ENCODE peak calls at places on chromosome 4, in nine cellular contexts. A is PC-3; D is CD8-positive, alpha-beta T cell; I is astrocyte of the spinal cord; W is left ventricle myocardium inferior; J is BE2C; K is lower leg skin; B is fibroblast of lung; U is fibroblast of pulmonary artery. T is an unnamed sample.

GRCh38 chr4:169202143-169202699 is 68.5 kb downstream of the SH3RF1 start:
- DNase-seq in U (no peak), B (no peak), I (peak), K (no peak), D (no peak), W (no peak), J (no peak), A (no peak), T (peak)

GRCh38 chr4:17670423-17670822 is 56.0 kb downstream of the MED28 start:
- DNase-seq in B (no peak), I (no peak), A (no peak), W (no peak), D (no peak), J (peak), U (no peak), K (no peak), T (no peak)

GRCh38 chr4:73589887-73590801 is 30.1 kb downstream of the RASSF6 start:
- DNase-seq in D (no peak), K (no peak), W (no peak), A (no peak), I (no peak), B (peak), U (peak), J (no peak), T (no peak)

GRCh38 chr4:114921191-114921590 is 192.2 kb downstream of the NDST4 start:
- DNase-seq in J (no peak), U (no peak), I (no peak), D (no peak), B (no peak), K (no peak), W (no peak), A (no peak), T (peak)

GRCh38 chr4:87430038-87430437 is 7.7 kb downstream of the NUDT9 start:
- DNase-seq in J (no peak), U (no peak), K (no peak), W (no peak), I (no peak), B (peak), A (no peak), D (no peak), T (no peak)

GRCh38 chr4:41692717-41693345 is 55.7 kb downstream of the PHOX2B start:
- DNase-seq in K (no peak), A (peak), W (peak), J (peak), D (peak), B (peak), U (peak), I (peak), T (peak)

GRCh38 chr4:182212211-182212761 is 30.9 kb upstream of the TENM3 start:
- DNase-seq in B (peak), K (no peak), W (no peak), D (no peak), I (peak), U (no peak), A (no peak), J (peak), T (peak)

GRCh38 chr4:139852612-139853269 is 187.1 kb downstream of the MGST2 start:
- DNase-seq in U (peak), J (no peak), I (no peak), K (no peak), W (no peak), A (no peak), B (no peak), D (no peak), T (no peak)

GRCh38 chr4:110202024-110202423 is 3.6 kb upstream of the ELOVL6 start:
- DNase-seq in K (no peak), U (no peak), B (no peak), W (no peak), J (no peak), A (no peak), D (no peak), I (no peak), T (no peak)

GRCh38 chr4:120926358-120927025 is 4.0 kb upstream of the PRDM5 start:
- DNase-seq in D (no peak), K (no peak), J (no peak), U (no peak), B (no peak), W (no peak), A (no peak), I (no peak), T (no peak)

GRCh38 chr4:54924891-54925290 is 200.5 kb downstream of the KDR start:
- DNase-seq in K (no peak), D (no peak), W (no peak), I (no peak), U (no peak), A (peak), J (no peak), B (no peak), T (no peak)

GRCh38 chr4:112055100-112055499 is 90.2 kb upstream of the FAM241A start:
- DNase-seq in D (no peak), B (no peak), K (no peak), J (no peak), U (no peak), I (no peak), W (no peak), A (no peak), T (no peak)

GRCh38 chr4:168304744-168305459 is 13.7 kb downstream of the DDX60 start:
- DNase-seq in U (peak), B (peak), I (peak), A (peak), K (no peak), D (no peak), W (no peak), J (no peak), T (peak)

GRCh38 chr4:179145746-179146530 is 1703.7 kb upstream of the AGA start:
- DNase-seq in U (no peak), D (no peak), I (peak), K (no peak), B (peak), J (no peak), W (no peak), A (peak), T (peak)

GRCh38 chr4:184100297-184100885 is 117.3 kb downstream of the ENPP6 start:
- DNase-seq in K (no peak), B (no peak), J (peak), U (peak), A (peak), D (peak), W (peak), I (peak), T (peak)

GRCh38 chr4:75908555-75908954 is 6.3 kb upstream of the PPEF2 start:
- DNase-seq in U (peak), W (no peak), B (peak), I (no peak), K (no peak), A (no peak), J (no peak), D (no peak), T (peak)

GRCh38 chr4:113394730-113395530 is 345.5 kb downstream of the ANK2 start:
- DNase-seq in A (peak), U (peak), D (peak), W (no peak), B (peak), I (peak), J (peak), K (peak), T (peak)

GRCh38 chr4:152211936-152212675 is 323.8 kb downstream of the FBXW7 start:
- DNase-seq in K (no peak), B (no peak), A (no peak), W (no peak), J (peak), I (no peak), U (no peak), D (no peak), T (no peak)

GRCh38 chr4:182066037-182066436 is 177.2 kb upstream of the TENM3 start:
- DNase-seq in D (no peak), B (no peak), I (no peak), K (no peak), A (no peak), U (no peak), W (no peak), J (no peak), T (no peak)

GRCh38 chr4:41103657-41104056 is 110.7 kb downstream of the APBB2 start:
- DNase-seq in B (no peak), U (no peak), J (no peak), W (no peak), I (no peak), D (no peak), K (no peak), A (no peak), T (no peak)

GRCh38 chr4:124318292-124318691 is 394.2 kb downstream of the ANKRD50 start:
- DNase-seq in W (no peak), K (no peak), D (no peak), U (no peak), J (no peak), B (no peak), I (no peak), A (no peak), T (no peak)

GRCh38 chr4:15725608-15726007 is 22.7 kb downstream of the BST1 start:
- DNase-seq in I (no peak), W (no peak), U (peak), A (no peak), J (no peak), K (no peak), D (no peak), B (no peak), T (peak)

GRCh38 chr4:6229095-6229494 is 28.7 kb upstream of the JAKMIP1 start:
- DNase-seq in U (no peak), A (no peak), J (peak), B (no peak), I (no peak), D (no peak), W (peak), K (no peak), T (no peak)

GRCh38 chr4:138567696-138568095 is 325.5 kb upstream of the SLC7A11 start:
- DNase-seq in W (no peak), A (no peak), U (peak), B (peak), D (no peak), I (no peak), K (no peak), J (no peak), T (peak)

GRCh38 chr4:183966371-183966770 is 61.3 kb downstream of the STOX2 start:
- DNase-seq in D (no peak), K (no peak), A (no peak), I (no peak), B (peak), J (no peak), U (no peak), W (no peak), T (no peak)

GRCh38 chr4:41538017-41538733 is at the start of gene LIMCH1:
- DNase-seq in J (no peak), D (no peak), I (no peak), K (peak), W (peak), A (peak), U (peak), B (peak), T (no peak)

GRCh38 chr4:108058685-108059440 is 69.2 kb downstream of the HADH start:
- DNase-seq in D (no peak), A (peak), J (no peak), W (no peak), U (peak), I (no peak), B (peak), K (peak), T (no peak)

GRCh38 chr4:153153339-153153851 is 50.8 kb upstream of the TRIM2 start:
- DNase-seq in U (no peak), K (peak), J (peak), A (peak), W (peak), D (peak), B (peak), I (peak), T (peak)

GRCh38 chr4:101706535-101707057 is 83.9 kb upstream of the BANK1 start:
- DNase-seq in I (no peak), U (no peak), B (no peak), A (no peak), D (no peak), J (no peak), K (no peak), W (no peak), T (no peak)

GRCh38 chr4:178450614-178451013 is 1008.4 kb upstream of the AGA start:
- DNase-seq in B (no peak), U (no peak), I (no peak), A (no peak), J (no peak), W (no peak), K (no peak), D (no peak), T (no peak)

GRCh38 chr4:8071741-8072140 is 86.9 kb downstream of the ABLIM2 start:
- DNase-seq in K (no peak), J (no peak), B (no peak), A (no peak), U (no peak), I (no peak), D (no peak), W (no peak), T (no peak)

GRCh38 chr4:109375778-109376414 is 57.7 kb upstream of the SEC24B start:
- DNase-seq in D (no peak), K (peak), U (no peak), I (no peak), J (no peak), W (no peak), B (no peak), A (no peak), T (no peak)

GRCh38 chr4:128827280-128827679 is 17.8 kb downstream of the JADE1 start:
- DNase-seq in B (no peak), A (no peak), W (no peak), U (no peak), D (no peak), K (no peak), I (no peak), J (no peak), T (no peak)

DNA sequence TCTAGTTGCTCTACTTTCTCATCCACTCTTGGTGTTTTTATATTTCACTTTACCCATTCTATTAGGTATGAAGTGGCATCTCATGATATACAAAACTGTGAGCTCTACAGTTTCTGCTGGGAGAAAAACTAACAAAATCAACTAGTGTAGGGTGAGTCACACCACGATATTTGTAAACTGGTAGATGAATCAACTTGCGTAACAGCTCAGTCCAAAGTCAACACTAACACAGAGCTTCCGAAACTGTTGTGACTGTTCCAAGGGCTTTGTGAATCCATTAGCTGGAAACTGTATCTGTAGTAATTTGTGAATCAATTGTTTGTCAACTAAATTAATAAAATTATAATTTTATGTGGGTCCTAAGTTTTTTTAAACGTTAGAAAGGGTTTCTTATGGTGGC is 119.8 kb upstream of the TSPAN5 start:
- DNase-seq in A (peak), J (no peak), B (peak), U (peak), D (no peak), K (no peak), I (peak), W (no peak), T (peak)
- TF ChIP-seq CTCF in A (no peak), J (no peak), B (no peak), U (no peak), D (no peak), K (no peak), I (no peak), W (no peak), T (no peak)

GRCh38 chr4:85780664-85781063 is 305.7 kb downstream of the ARHGAP24 start:
- DNase-seq in J (no peak), B (peak), K (no peak), A (no peak), D (no peak), I (peak), W (no peak), U (peak), T (peak)
- H3K4me3 ChIP-seq in J (no peak), B (no peak), K (no peak), A (no peak), D (no peak), I (no peak), W (no peak), U (peak), T (peak)

DNA sequence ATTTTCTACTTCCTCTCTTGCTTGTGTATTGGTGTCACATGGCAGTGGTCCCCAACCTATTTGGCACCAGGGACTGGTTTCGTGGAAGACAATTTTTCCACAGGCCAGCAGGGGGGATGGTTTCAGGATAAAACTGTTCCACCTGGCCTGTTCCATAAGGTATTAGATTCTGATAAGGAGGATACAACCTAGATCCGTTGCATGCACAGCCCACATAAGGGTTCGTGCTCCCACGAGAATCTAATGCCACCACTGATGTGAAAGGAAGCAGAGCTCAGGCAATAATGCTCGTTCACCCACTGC is 38.3 kb downstream of the SEC31A start:
- DNase-seq in K (no peak), B (no peak), W (no peak), J (peak), A (peak), U (no peak), I (no peak), D (no peak), T (no peak)
- TF ChIP-seq CTCF in K (no peak), B (no peak), W (no peak), J (no peak), A (no peak), U (no peak), I (peak), D (no peak), T (no peak)

GRCh38 chr4:106315476-106315967 is 487 bp downstream of the TBCK start:
- DNase-seq in A (peak), K (peak), U (peak), D (peak), B (peak), W (no peak), I (peak), J (no peak), T (peak)

GRCh38 chr4:106315968-106316772 is at the start of the genes AIMP1 and TBCK:
- DNase-seq in W (peak), D (peak), I (peak), B (peak), J (peak), A (peak), K (peak), U (peak), T (peak)

GRCh38 chr4:106312377-106312776 is 3.6 kb downstream of the TBCK start:
- DNase-seq in A (no peak), D (no peak), B (peak), K (no peak), U (peak), I (peak), W (no peak), J (no peak), T (peak)

GRCh38 chr4:106314960-106315359 is 1.0 kb downstream of the TBCK start:
- DNase-seq in U (no peak), W (no peak), I (no peak), A (no peak), D (no peak), K (no peak), J (no peak), B (no peak), T (no peak)

GRCh38 chr4:106312997-106313522 is 2.9 kb downstream of the TBCK start:
- DNase-seq in K (no peak), D (no peak), J (no peak), A (no peak), B (peak), U (no peak), I (no peak), W (no peak), T (no peak)
- H3K4me3 ChIP-seq in K (no peak), D (no peak), J (no peak), A (no peak), B (no peak), U (no peak), I (no peak), W (no peak), T (no peak)

DNA sequence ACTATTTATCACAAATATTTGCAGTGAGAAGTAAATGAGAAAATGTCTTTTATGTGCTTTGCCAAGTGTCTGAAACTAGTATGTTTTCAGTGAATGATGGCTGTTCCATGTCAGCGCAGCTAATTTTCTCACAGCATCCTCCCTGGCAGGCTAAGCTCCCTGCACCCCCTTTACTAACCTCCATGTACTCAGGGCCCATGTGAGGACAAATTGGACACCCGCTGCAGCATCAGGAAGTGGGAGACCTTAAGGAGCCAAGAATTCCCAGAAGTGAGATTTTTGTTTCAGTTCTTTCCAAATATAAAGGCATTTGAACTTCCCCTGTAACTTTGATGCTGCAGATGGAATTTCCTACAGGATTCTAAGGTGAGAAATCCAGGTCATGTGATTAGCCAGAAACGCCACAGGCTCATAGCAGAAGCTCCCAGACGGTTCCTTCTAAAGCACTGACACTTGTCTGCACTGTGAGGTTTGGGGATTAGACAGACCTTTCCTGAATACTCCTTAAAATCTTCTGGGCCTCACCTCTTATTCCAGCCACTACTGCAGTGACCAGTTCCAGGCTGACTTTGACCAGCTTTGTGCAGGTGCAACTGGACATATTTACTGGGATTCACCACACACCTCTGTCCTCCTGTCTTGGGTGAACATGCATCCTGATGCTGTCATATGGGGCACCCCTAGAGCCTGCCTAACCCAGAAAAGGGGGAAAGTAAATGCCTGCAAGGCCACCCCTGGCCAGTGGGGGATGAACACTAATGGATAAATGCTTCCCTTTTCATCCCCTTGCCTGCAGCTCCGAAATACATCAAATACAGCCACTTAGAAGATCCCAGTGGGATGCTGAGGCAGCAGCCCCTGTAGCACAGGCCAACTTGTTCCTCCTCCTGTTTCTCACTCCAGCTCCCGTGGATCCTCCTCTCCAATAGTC is 45.9 kb downstream of the LGI2 start:
- DNase-seq in A (no peak), U (no peak), J (no peak), D (no peak), K (no peak), B (no peak), W (no peak), I (no peak), T (no peak)
- TF ChIP-seq CTCF in A (no peak), U (peak), J (no peak), D (no peak), K (no peak), B (no peak), W (no peak), I (peak), T (peak)

T was measured in choroid plexus epithelial cell.